ENCODE peak calls at places on chromosomes 5 and 9, in six cellular contexts. One of them, this sample, is unnamed.

GRCh38 chr9:113275147-113276131 is at the start of the genes CDC26 and PRPF4:
- DNase-seq in SK-N-SH: peak
- DNase-seq in lung: peak
- DNase-seq in tibial artery: peak
- DNase-seq in dorsolateral prefrontal cortex: peak
- DNase-seq in heart left ventricle: peak
- DNase-seq in this sample: peak

GRCh38 chr5:147391781-147392180 is 118.1 kb downstream of the DPYSL3 start:
- DNase-seq in heart left ventricle: peak
- DNase-seq in tibial artery: peak
- DNase-seq in lung: no peak
- DNase-seq in dorsolateral prefrontal cortex: no peak
- DNase-seq in SK-N-SH: peak
- DNase-seq in this sample: no peak

GRCh38 chr5:75886706-75887105 is 169.5 kb upstream of the POC5 start:
- DNase-seq in lung: no peak
- DNase-seq in dorsolateral prefrontal cortex: no peak
- DNase-seq in heart left ventricle: no peak
- DNase-seq in SK-N-SH: no peak
- DNase-seq in tibial artery: no peak
- DNase-seq in this sample: no peak

GRCh38 chr5:158967566-158967965 is 132.2 kb downstream of the EBF1 start:
- DNase-seq in heart left ventricle: no peak
- DNase-seq in dorsolateral prefrontal cortex: no peak
- DNase-seq in SK-N-SH: no peak
- DNase-seq in lung: no peak
- DNase-seq in tibial artery: no peak
- DNase-seq in this sample: no peak

GRCh38 chr9:90642570-90643539 is at the start of gene DIRAS2:
- DNase-seq in tibial artery: peak
- DNase-seq in lung: peak
- DNase-seq in dorsolateral prefrontal cortex: peak
- DNase-seq in heart left ventricle: peak
- DNase-seq in SK-N-SH: peak
- DNase-seq in this sample: peak

GRCh38 chr5:127961006-127961763 is 122.4 kb upstream of the SLC12A2 start:
- DNase-seq in dorsolateral prefrontal cortex: no peak
- DNase-seq in SK-N-SH: no peak
- DNase-seq in tibial artery: no peak
- DNase-seq in lung: no peak
- DNase-seq in heart left ventricle: no peak
- DNase-seq in this sample: no peak

GRCh38 chr5:52896524-52897237 is 92.5 kb upstream of the ITGA2 start:
- DNase-seq in heart left ventricle: no peak
- DNase-seq in dorsolateral prefrontal cortex: no peak
- DNase-seq in lung: no peak
- DNase-seq in SK-N-SH: no peak
- DNase-seq in tibial artery: no peak
- DNase-seq in this sample: no peak

GRCh38 chr9:22815246-22815645 is 368.6 kb downstream of the DMRTA1 start:
- DNase-seq in SK-N-SH: no peak
- DNase-seq in lung: no peak
- DNase-seq in heart left ventricle: no peak
- DNase-seq in tibial artery: no peak
- DNase-seq in dorsolateral prefrontal cortex: no peak
- DNase-seq in this sample: no peak

GRCh38 chr9:100492952-100493351 is 20.0 kb downstream of the TMEFF1 start:
- DNase-seq in tibial artery: no peak
- DNase-seq in heart left ventricle: no peak
- DNase-seq in SK-N-SH: no peak
- DNase-seq in dorsolateral prefrontal cortex: no peak
- DNase-seq in lung: no peak
- DNase-seq in this sample: no peak

GRCh38 chr9:77953590-77953989 is 78.0 kb downstream of the GNAQ start:
- DNase-seq in lung: no peak
- DNase-seq in dorsolateral prefrontal cortex: no peak
- DNase-seq in heart left ventricle: no peak
- DNase-seq in tibial artery: no peak
- DNase-seq in SK-N-SH: no peak
- DNase-seq in this sample: no peak

GRCh38 chr5:124956471-124957029 is 210.1 kb upstream of the ZNF608 start:
- DNase-seq in lung: no peak
- DNase-seq in tibial artery: no peak
- DNase-seq in heart left ventricle: no peak
- DNase-seq in dorsolateral prefrontal cortex: no peak
- DNase-seq in SK-N-SH: no peak
- DNase-seq in this sample: no peak

GRCh38 chr9:106038266-106039001 is 344.1 kb downstream of the TMEM38B start:
- DNase-seq in heart left ventricle: no peak
- DNase-seq in dorsolateral prefrontal cortex: no peak
- DNase-seq in SK-N-SH: no peak
- DNase-seq in tibial artery: no peak
- DNase-seq in lung: no peak
- DNase-seq in this sample: no peak

GRCh38 chr5:108884736-108885135 is 137.0 kb downstream of the FER start:
- DNase-seq in heart left ventricle: no peak
- DNase-seq in SK-N-SH: no peak
- DNase-seq in dorsolateral prefrontal cortex: no peak
- DNase-seq in lung: no peak
- DNase-seq in tibial artery: no peak
- DNase-seq in this sample: no peak

GRCh38 chr9:125842215-125842614 is 95.0 kb downstream of the PBX3 start:
- DNase-seq in heart left ventricle: no peak
- DNase-seq in lung: no peak
- DNase-seq in tibial artery: no peak
- DNase-seq in SK-N-SH: no peak
- DNase-seq in dorsolateral prefrontal cortex: no peak
- DNase-seq in this sample: no peak

GRCh38 chr9:123266655-123267421 is 1.5 kb downstream of the STRBP start:
- DNase-seq in dorsolateral prefrontal cortex: no peak
- DNase-seq in SK-N-SH: no peak
- DNase-seq in lung: no peak
- DNase-seq in tibial artery: no peak
- DNase-seq in heart left ventricle: no peak
- DNase-seq in this sample: no peak
- H3K4me3 ChIP-seq in dorsolateral prefrontal cortex: peak
- H3K4me3 ChIP-seq in SK-N-SH: no peak
- H3K4me3 ChIP-seq in lung: no peak
- H3K4me3 ChIP-seq in tibial artery: no peak
- H3K4me3 ChIP-seq in heart left ventricle: peak
- H3K4me3 ChIP-seq in this sample: no peak

DNA sequence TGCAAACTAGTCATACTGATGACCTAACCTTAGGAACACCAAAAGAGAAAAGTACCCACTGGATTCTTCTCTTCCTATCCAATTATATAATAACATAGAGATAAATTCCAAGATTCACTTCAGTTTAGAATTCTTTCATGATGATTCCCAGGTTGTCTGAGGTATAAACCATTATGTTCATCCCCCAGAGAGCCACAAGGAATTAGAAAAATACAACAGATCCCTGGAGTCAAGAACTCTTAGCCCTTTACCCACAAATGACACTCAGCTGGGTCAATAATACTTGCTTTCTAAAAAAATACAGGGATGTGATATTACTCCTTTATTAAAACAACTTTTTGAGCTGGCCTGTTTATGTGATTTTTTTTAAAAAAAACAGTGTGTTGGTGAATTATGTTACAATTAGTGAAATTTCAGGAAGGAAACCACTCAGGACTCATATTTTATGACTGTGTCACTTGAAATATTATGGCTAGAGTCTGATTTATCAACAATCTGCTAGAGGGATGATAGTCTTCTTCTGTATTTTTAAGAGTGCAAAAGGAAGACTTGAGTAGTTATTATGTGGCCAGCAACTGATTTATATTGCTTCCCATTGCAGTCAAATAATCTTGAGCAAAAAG is 338.2 kb downstream of the NFIB start:
- DNase-seq in lung: no peak
- DNase-seq in heart left ventricle: no peak
- DNase-seq in SK-N-SH: no peak
- DNase-seq in dorsolateral prefrontal cortex: no peak
- DNase-seq in tibial artery: no peak
- DNase-seq in this sample: no peak
- H3K27ac ChIP-seq in lung: no peak
- H3K27ac ChIP-seq in heart left ventricle: no peak
- H3K27ac ChIP-seq in SK-N-SH: peak
- H3K27ac ChIP-seq in dorsolateral prefrontal cortex: no peak
- H3K27ac ChIP-seq in tibial artery: no peak
- H3K27ac ChIP-seq in this sample: no peak

GRCh38 chr5:167861134-167861930 is 430.1 kb upstream of the WWC1 start:
- DNase-seq in lung: no peak
- DNase-seq in dorsolateral prefrontal cortex: no peak
- DNase-seq in SK-N-SH: peak
- DNase-seq in tibial artery: no peak
- DNase-seq in heart left ventricle: peak
- DNase-seq in this sample: no peak
- H3K4me3 ChIP-seq in lung: no peak
- H3K4me3 ChIP-seq in dorsolateral prefrontal cortex: no peak
- H3K4me3 ChIP-seq in SK-N-SH: no peak
- H3K4me3 ChIP-seq in tibial artery: no peak
- H3K4me3 ChIP-seq in heart left ventricle: no peak
- H3K4me3 ChIP-seq in this sample: no peak

GRCh38 chr5:116396700-116397099 is 177.9 kb downstream of the SEMA6A start:
- DNase-seq in SK-N-SH: no peak
- DNase-seq in lung: no peak
- DNase-seq in heart left ventricle: no peak
- DNase-seq in dorsolateral prefrontal cortex: no peak
- DNase-seq in tibial artery: no peak
- DNase-seq in this sample: peak

GRCh38 chr5:116404001-116404400 is 170.6 kb downstream of the SEMA6A start:
- DNase-seq in SK-N-SH: peak
- DNase-seq in heart left ventricle: no peak
- DNase-seq in tibial artery: no peak
- DNase-seq in dorsolateral prefrontal cortex: no peak
- DNase-seq in lung: no peak
- DNase-seq in this sample: no peak

GRCh38 chr5:116404792-116405191 is 169.8 kb downstream of the SEMA6A start:
- DNase-seq in heart left ventricle: no peak
- DNase-seq in lung: no peak
- DNase-seq in dorsolateral prefrontal cortex: no peak
- DNase-seq in tibial artery: no peak
- DNase-seq in SK-N-SH: no peak
- DNase-seq in this sample: no peak

GRCh38 chr5:116402235-116402634 is 172.4 kb downstream of the SEMA6A start:
- DNase-seq in SK-N-SH: no peak
- DNase-seq in heart left ventricle: no peak
- DNase-seq in dorsolateral prefrontal cortex: no peak
- DNase-seq in lung: no peak
- DNase-seq in tibial artery: no peak
- DNase-seq in this sample: no peak

DNA sequence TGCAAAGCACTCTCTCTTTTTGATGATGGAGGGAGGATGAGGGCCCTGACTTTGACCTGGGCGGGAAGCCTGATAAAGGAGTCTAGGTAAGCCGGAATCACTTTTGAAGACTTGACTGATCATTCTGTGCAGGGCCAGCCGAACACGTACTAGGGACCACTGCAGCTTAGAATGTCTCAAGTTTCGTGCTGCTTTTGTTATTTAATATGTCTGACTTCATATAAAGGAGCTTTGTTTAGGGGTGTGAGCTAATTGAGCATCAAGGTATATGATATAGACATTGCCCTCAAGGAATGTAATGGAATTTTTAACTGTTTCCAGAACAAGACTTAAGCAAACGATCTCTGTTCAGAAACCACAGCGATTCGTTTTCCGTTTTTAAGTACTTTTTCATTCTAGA is 173.1 kb downstream of the SEMA6A start:
- DNase-seq in dorsolateral prefrontal cortex: no peak
- DNase-seq in SK-N-SH: no peak
- DNase-seq in tibial artery: no peak
- DNase-seq in lung: no peak
- DNase-seq in heart left ventricle: no peak
- DNase-seq in this sample: no peak
- H3K27ac ChIP-seq in dorsolateral prefrontal cortex: no peak
- H3K27ac ChIP-seq in SK-N-SH: no peak
- H3K27ac ChIP-seq in tibial artery: no peak
- H3K27ac ChIP-seq in lung: no peak
- H3K27ac ChIP-seq in heart left ventricle: no peak
- H3K27ac ChIP-seq in this sample: no peak

GRCh38 chr5:80541392-80541791 is 28.7 kb downstream of the ANKRD34B start:
- DNase-seq in SK-N-SH: no peak
- DNase-seq in lung: no peak
- DNase-seq in heart left ventricle: no peak
- DNase-seq in tibial artery: no peak
- DNase-seq in dorsolateral prefrontal cortex: no peak
- DNase-seq in this sample: no peak
- H3K4me3 ChIP-seq in SK-N-SH: no peak
- H3K4me3 ChIP-seq in lung: no peak
- H3K4me3 ChIP-seq in heart left ventricle: no peak
- H3K4me3 ChIP-seq in tibial artery: no peak
- H3K4me3 ChIP-seq in dorsolateral prefrontal cortex: no peak
- H3K4me3 ChIP-seq in this sample: no peak

DNA sequence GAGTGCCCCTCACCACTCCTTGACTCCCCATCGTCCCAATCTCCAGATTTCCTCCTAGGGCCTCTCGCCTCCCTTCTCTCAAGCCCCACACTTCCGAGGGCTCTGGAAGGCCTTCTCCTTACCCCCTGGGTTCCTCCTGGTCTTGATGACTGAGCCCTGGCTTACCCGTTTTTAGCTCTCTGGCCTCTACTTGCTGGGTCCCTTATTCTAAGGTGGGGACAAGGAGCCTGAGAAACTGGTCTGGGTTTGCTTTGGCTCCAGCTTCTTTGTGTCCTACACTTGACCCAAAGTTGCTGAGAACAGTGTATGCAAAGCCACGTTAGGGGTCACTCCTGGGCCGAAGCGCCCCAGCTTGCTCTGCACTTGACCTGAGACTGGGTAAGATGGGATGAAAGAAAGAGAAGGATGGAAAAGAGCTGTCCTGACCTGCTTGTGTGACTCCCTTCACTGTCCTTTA is 779 bp downstream of the ZNF346 start:
- DNase-seq in dorsolateral prefrontal cortex: no peak
- DNase-seq in heart left ventricle: no peak
- DNase-seq in lung: no peak
- DNase-seq in SK-N-SH: peak
- DNase-seq in tibial artery: no peak
- DNase-seq in this sample: no peak
- H3K27ac ChIP-seq in dorsolateral prefrontal cortex: peak
- H3K27ac ChIP-seq in heart left ventricle: peak
- H3K27ac ChIP-seq in lung: peak
- H3K27ac ChIP-seq in SK-N-SH: peak
- H3K27ac ChIP-seq in tibial artery: peak
- H3K27ac ChIP-seq in this sample: peak

This sample was measured in pancreas.